ENCODE peak calls at places on chromosomes 3 and 15, in eight cellular contexts. A is pancreas; F is HFFc6; I is astrocyte; M is cardiac fibroblast; C is IMR-90; T is RWPE2; K is CD8-positive, alpha-beta T cell. Q is an unnamed sample.

GRCh38 chr3:112354642-112355333 is 21.8 kb downstream of the CD200 start:
- DNase-seq in A (no peak), F (no peak), I (no peak), M (no peak), C (no peak), T (no peak), K (no peak), Q (no peak)

GRCh38 chr3:59980576-59980975 is 930.8 kb upstream of the CFAP20DC start:
- DNase-seq in A (no peak), F (no peak), I (no peak), M (no peak), C (no peak), T (no peak), K (no peak), Q (no peak)

GRCh38 chr15:88385078-88385700 is 82.0 kb downstream of the MRPL46 start:
- DNase-seq in A (no peak), F (peak), I (peak), M (no peak), C (peak), T (peak), K (no peak), Q (no peak)

GRCh38 chr3:150763841-150764483 is 993 bp upstream of the SIAH2 start:
- DNase-seq in A (peak), F (peak), I (no peak), M (peak), C (peak), T (no peak), K (peak), Q (peak)

GRCh38 chr3:176491084-176491483 is 706.2 kb downstream of the TBL1XR1 start:
- DNase-seq in A (no peak), F (no peak), I (no peak), M (no peak), C (no peak), T (no peak), K (no peak), Q (no peak)

GRCh38 chr3:45057557-45057956 is 31.5 kb downstream of the CLEC3B start:
- DNase-seq in A (no peak), F (no peak), I (no peak), M (no peak), C (no peak), T (no peak), K (no peak), Q (no peak)

GRCh38 chr3:43155464-43156121 is 49.7 kb upstream of the POMGNT2 start:
- DNase-seq in A (peak), F (peak), I (peak), M (peak), C (peak), T (no peak), K (no peak), Q (no peak)

GRCh38 chr3:127584734-127585133 is 5.8 kb downstream of the TPRA1 start:
- DNase-seq in A (no peak), F (no peak), I (no peak), M (no peak), C (no peak), T (no peak), K (no peak), Q (no peak)

GRCh38 chr3:148648685-148649352 is 48.9 kb upstream of the AGTR1 start:
- DNase-seq in A (no peak), F (peak), I (peak), M (peak), C (peak), T (no peak), K (no peak), Q (no peak)

GRCh38 chr3:152213086-152213674 is 55.5 kb upstream of the MBNL1 start:
- DNase-seq in A (no peak), F (no peak), I (no peak), M (no peak), C (no peak), T (no peak), K (no peak), Q (no peak)

GRCh38 chr15:29795610-29796009 is 26.7 kb downstream of the TJP1 start:
- DNase-seq in A (no peak), F (no peak), I (no peak), M (no peak), C (no peak), T (no peak), K (no peak), Q (no peak)

GRCh38 chr3:40120816-40121215 is 188.7 kb upstream of the EIF1B start:
- DNase-seq in A (no peak), F (peak), I (peak), M (peak), C (no peak), T (no peak), K (no peak), Q (no peak)

GRCh38 chr3:45435961-45436360 is 47.6 kb downstream of the LARS2 start:
- DNase-seq in A (no peak), F (no peak), I (no peak), M (no peak), C (no peak), T (no peak), K (no peak), Q (no peak)

GRCh38 chr15:56813995-56814394 is 80.7 kb upstream of the ZNF280D start:
- DNase-seq in A (no peak), F (no peak), I (no peak), M (peak), C (peak), T (no peak), K (no peak), Q (no peak)

GRCh38 chr15:56812255-56812654 is 78.9 kb upstream of the ZNF280D start:
- DNase-seq in A (no peak), F (no peak), I (no peak), M (no peak), C (no peak), T (no peak), K (no peak), Q (no peak)

GRCh38 chr15:56808160-56808559 is 74.9 kb upstream of the ZNF280D start:
- DNase-seq in A (no peak), F (no peak), I (no peak), M (no peak), C (no peak), T (no peak), K (no peak), Q (no peak)

GRCh38 chr15:56814429-56814828 is 81.1 kb upstream of the ZNF280D start:
- DNase-seq in A (no peak), F (no peak), I (no peak), M (no peak), C (no peak), T (no peak), K (no peak), Q (no peak)

DNA sequence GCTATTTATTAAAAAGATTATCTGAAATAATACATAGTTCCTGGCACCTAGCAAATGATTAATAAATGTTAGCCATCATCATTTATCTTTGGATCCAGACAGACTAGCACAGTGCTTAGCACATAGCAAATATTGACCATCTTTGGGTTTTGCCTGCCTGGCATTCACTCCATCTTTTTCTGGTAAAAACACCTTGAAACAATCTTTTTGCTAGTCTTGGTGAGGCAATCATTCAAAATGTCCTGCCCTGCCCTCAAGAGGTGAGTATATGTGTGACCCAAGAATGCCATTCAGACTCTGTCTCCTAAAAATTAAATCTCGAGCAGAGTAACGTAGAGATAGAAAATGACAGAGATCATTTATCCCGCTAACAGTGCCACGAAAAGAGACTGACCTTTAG is 78.3 kb upstream of the ZNF280D start:
- DNase-seq in A (no peak), F (no peak), I (no peak), M (no peak), C (no peak), T (no peak), K (no peak), Q (no peak)
- TF ChIP-seq CTCF in A (no peak), F (no peak), I (no peak), M (no peak), C (no peak), T (no peak), K (no peak), Q (no peak)

DNA sequence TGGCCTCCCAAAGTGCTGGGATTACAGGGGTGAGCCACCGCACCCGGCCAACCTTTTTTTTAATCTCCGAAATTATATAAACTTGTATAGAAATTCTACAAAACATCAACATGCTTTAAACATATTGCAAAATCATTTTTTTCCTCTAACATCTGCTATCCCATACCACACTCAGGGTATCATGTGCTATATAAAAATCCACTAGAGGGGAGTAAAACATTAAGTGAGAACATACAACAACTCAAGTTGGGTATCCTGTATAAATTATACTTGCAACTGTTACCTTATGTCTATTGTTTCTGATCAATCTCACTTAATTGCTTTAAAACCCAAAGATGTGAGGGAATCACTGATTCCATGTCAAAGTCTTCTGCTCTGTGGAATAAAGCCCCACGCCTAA is 71.9 kb upstream of the FBN1 start:
- DNase-seq in A (no peak), F (peak), I (no peak), M (peak), C (peak), T (no peak), K (no peak), Q (no peak)
- TF ChIP-seq CTCF in A (no peak), F (peak), I (peak), M (peak), C (peak), T (peak), K (no peak), Q (no peak)

GRCh38 chr3:171809513-171810277 is 588 bp downstream of the PLD1 start:
- DNase-seq in A (peak), F (peak), I (peak), M (peak), C (peak), T (no peak), K (peak), Q (peak)
- TF ChIP-seq CTCF in A (no peak), F (no peak), I (no peak), M (no peak), C (no peak), T (no peak), K (no peak), Q (no peak)

DNA sequence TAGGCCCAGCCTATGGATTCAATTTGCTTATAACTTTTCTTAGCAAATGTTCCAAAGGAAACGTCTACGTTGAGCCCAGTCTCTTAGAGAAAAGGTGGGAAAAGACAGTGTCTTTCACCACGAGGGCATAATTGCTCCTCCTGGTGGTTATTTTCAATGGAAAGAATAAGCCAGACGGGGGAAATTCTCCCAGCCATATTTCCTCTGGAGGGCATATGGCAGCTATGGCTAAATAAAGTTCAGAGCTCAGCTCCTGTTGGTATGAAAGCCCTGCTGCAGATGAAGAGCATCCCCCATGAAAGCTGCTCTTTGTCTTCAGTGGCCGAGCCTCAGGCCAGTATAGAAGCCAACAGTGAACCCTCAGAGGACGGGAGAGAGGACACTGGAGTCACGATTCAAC is 297.9 kb downstream of the RYR3 start:
- DNase-seq in A (no peak), F (no peak), I (no peak), M (no peak), C (no peak), T (no peak), K (no peak), Q (no peak)
- TF ChIP-seq CTCF in A (no peak), F (peak), I (peak), M (peak), C (peak), T (peak), K (no peak), Q (no peak)

GRCh38 chr15:25181290-25182097 is 226.7 kb downstream of the SNRPN start:
- DNase-seq in A (peak), F (no peak), I (no peak), M (no peak), C (no peak), T (peak), K (peak), Q (peak)

GRCh38 chr15:25184356-25185155 is 229.8 kb downstream of the SNRPN start:
- DNase-seq in A (peak), F (no peak), I (no peak), M (no peak), C (no peak), T (peak), K (no peak), Q (peak)

GRCh38 chr15:25182098-25182478 is 227.3 kb downstream of the SNRPN start:
- DNase-seq in A (peak), F (no peak), I (no peak), M (no peak), C (no peak), T (peak), K (no peak), Q (peak)

GRCh38 chr15:25183581-25184330 is 229.0 kb downstream of the SNRPN start:
- DNase-seq in A (peak), F (no peak), I (no peak), M (no peak), C (no peak), T (peak), K (no peak), Q (peak)

DNA sequence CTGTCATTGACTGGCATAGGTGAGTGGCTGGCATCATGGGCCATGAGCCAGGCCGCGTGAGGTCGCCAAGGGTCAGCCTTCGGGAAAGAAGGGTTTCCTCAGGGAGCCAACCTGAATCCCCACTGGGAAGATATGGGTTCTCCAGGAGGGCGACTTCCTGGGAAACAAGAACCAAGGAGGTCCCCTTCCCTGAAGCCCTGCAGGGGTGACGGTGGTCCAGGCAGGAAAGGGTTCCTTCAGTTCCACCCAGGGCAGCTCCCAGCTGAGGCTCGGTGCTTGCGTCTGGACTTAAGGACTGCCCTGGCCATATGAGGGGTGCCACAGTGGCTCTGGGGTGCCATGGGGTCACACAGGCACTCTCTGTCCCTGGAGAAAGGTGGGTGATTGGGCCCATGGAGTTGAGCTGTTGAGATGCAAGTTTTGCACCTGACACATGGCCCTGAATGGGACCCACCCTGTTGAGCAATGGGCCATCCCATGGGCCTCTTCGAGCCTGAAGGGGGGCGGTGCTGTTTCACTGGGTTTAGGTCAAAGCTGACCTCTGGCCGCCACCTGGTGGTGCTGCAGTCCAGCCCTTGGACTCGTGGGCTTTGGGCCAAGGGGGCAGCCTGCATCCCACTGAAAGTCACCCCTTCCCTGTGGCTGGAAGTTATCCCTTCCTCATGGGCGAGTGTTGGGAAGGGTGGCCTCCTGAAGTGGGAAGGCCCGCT is 228.1 kb downstream of the SNRPN start:
- DNase-seq in A (peak), F (no peak), I (no peak), M (no peak), C (no peak), T (peak), K (no peak), Q (peak)
- TF ChIP-seq CTCF in A (no peak), F (no peak), I (no peak), M (no peak), C (no peak), T (no peak), K (no peak), Q (no peak)

GRCh38 chr15:51970132-51970817 is 1.3 kb downstream of the LEO1 start:
- DNase-seq in A (no peak), F (no peak), I (no peak), M (peak), C (no peak), T (no peak), K (no peak), Q (no peak)

GRCh38 chr15:51969728-51970127 is 1.9 kb downstream of the LEO1 start:
- DNase-seq in A (no peak), F (peak), I (peak), M (no peak), C (peak), T (no peak), K (no peak), Q (no peak)

GRCh38 chr15:51967583-51967982 is 4.0 kb downstream of the LEO1 start:
- DNase-seq in A (no peak), F (no peak), I (no peak), M (no peak), C (no peak), T (no peak), K (no peak), Q (no peak)

GRCh38 chr15:51966192-51966591 is 5.4 kb downstream of the LEO1 start:
- DNase-seq in A (no peak), F (no peak), I (no peak), M (no peak), C (peak), T (no peak), K (no peak), Q (no peak)

GRCh38 chr15:51965691-51966090 is 5.9 kb downstream of the LEO1 start:
- DNase-seq in A (no peak), F (no peak), I (no peak), M (no peak), C (no peak), T (no peak), K (no peak), Q (no peak)
- TF ChIP-seq CTCF in A (no peak), F (no peak), I (no peak), M (no peak), C (no peak), T (no peak), K (no peak), Q (no peak)

GRCh38 chr3:193452338-193452737 is 73.8 kb upstream of the ATP13A5 start:
- DNase-seq in A (no peak), F (no peak), I (no peak), M (peak), C (no peak), T (no peak), K (no peak), Q (no peak)
- TF ChIP-seq CTCF in A (no peak), F (peak), I (peak), M (peak), C (no peak), T (peak), K (no peak), Q (no peak)

DNA sequence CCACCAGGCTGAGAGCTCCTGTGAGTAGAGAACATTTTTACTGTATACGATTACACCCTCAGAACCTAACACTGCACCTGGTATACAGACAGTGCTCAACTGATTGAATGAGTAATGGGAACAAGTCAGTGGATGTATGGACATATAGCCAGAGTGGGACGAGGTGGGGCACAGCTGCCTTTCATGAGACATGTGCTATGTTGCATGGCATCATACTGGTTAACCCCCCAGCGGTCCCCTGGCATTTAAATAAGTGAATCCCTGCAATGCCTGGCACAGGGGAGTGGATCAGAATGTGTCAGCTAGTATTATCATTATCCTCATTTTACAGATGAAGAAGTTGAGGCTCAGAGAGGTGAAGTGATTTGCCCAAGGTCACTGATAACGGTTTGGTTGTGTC is 55.8 kb upstream of the ATP2B2 start:
- DNase-seq in A (no peak), F (no peak), I (no peak), M (no peak), C (no peak), T (peak), K (no peak), Q (no peak)
- TF ChIP-seq CTCF in A (no peak), F (peak), I (no peak), M (no peak), C (no peak), T (no peak), K (no peak), Q (no peak)

GRCh38 chr3:31189330-31189729 is 294.9 kb upstream of the GADL1 start:
- DNase-seq in A (no peak), F (no peak), I (no peak), M (no peak), C (no peak), T (no peak), K (no peak), Q (no peak)

GRCh38 chr3:31189971-31190370 is 295.5 kb upstream of the GADL1 start:
- DNase-seq in A (no peak), F (no peak), I (no peak), M (no peak), C (no peak), T (no peak), K (no peak), Q (no peak)

GRCh38 chr3:31193429-31193828 is 299.0 kb upstream of the GADL1 start:
- DNase-seq in A (no peak), F (no peak), I (no peak), M (no peak), C (no peak), T (no peak), K (no peak), Q (no peak)

GRCh38 chr3:31193871-31194270 is 299.4 kb upstream of the GADL1 start:
- DNase-seq in A (no peak), F (no peak), I (peak), M (peak), C (peak), T (no peak), K (no peak), Q (no peak)

GRCh38 chr3:31191354-31191753 is 296.9 kb upstream of the GADL1 start:
- DNase-seq in A (no peak), F (no peak), I (no peak), M (no peak), C (no peak), T (no peak), K (no peak), Q (no peak)
- TF ChIP-seq CTCF in A (no peak), F (no peak), I (no peak), M (no peak), C (no peak), T (no peak), K (no peak), Q (no peak)

Q was measured in omental fat pad.